ENCODE peak calls at places on chromosomes 7 and 10, in eight cellular contexts. One of them, this sample, is unnamed.
A peak's percentile ranks its signal among the peaks of the same experiment; 100 is the strongest.

GRCh38 chr10:44706745-44707144 is 204.4 kb upstream of the TMEM72 start:
- DNase-seq in NCI-H2081: no peak
- DNase-seq in NCI-H1694 treated with DMSO at 0.1 percent for 48 hours: no peak
- DNase-seq in fibroblast of lung: peak; percentile 99
- DNase-seq in COLO829: no peak
- DNase-seq in activated CD4-positive, alpha-beta T cell treated with anti-CD3 and anti-CD28 coated beads, Interleukin-2, amount 50 U/mL, for 1 hour: no peak
- DNase-seq in left colon: no peak
- DNase-seq in GM03348: peak; percentile 86
- DNase-seq in this sample: peak; percentile 98

GRCh38 chr10:74936577-74937445 is 110.4 kb downstream of the KAT6B start:
- DNase-seq in NCI-H2081: no peak
- DNase-seq in NCI-H1694 treated with DMSO at 0.1 percent for 48 hours: no peak
- DNase-seq in fibroblast of lung: peak; percentile 89
- DNase-seq in COLO829: no peak
- DNase-seq in activated CD4-positive, alpha-beta T cell treated with anti-CD3 and anti-CD28 coated beads, Interleukin-2, amount 50 U/mL, for 1 hour: no peak
- DNase-seq in left colon: no peak
- DNase-seq in GM03348: peak; percentile 46
- DNase-seq in this sample: peak; percentile 37

GRCh38 chr10:100824886-100825285 is 79.5 kb downstream of the PAX2 start:
- DNase-seq in NCI-H2081: no peak
- DNase-seq in NCI-H1694 treated with DMSO at 0.1 percent for 48 hours: no peak
- DNase-seq in fibroblast of lung: no peak
- DNase-seq in COLO829: no peak
- DNase-seq in activated CD4-positive, alpha-beta T cell treated with anti-CD3 and anti-CD28 coated beads, Interleukin-2, amount 50 U/mL, for 1 hour: no peak
- DNase-seq in left colon: no peak
- DNase-seq in GM03348: no peak
- DNase-seq in this sample: no peak

GRCh38 chr7:150737265-150738055 is at the start of gene GIMAP5:
- DNase-seq in NCI-H2081: no peak
- DNase-seq in NCI-H1694 treated with DMSO at 0.1 percent for 48 hours: no peak
- DNase-seq in fibroblast of lung: no peak
- DNase-seq in COLO829: no peak
- DNase-seq in activated CD4-positive, alpha-beta T cell treated with anti-CD3 and anti-CD28 coated beads, Interleukin-2, amount 50 U/mL, for 1 hour: peak; percentile 60
- DNase-seq in left colon: no peak
- DNase-seq in GM03348: no peak
- DNase-seq in this sample: no peak

GRCh38 chr10:78388331-78389050 is 354.8 kb downstream of the RPS24 start:
- DNase-seq in NCI-H2081: no peak
- DNase-seq in NCI-H1694 treated with DMSO at 0.1 percent for 48 hours: no peak
- DNase-seq in fibroblast of lung: no peak
- DNase-seq in COLO829: no peak
- DNase-seq in activated CD4-positive, alpha-beta T cell treated with anti-CD3 and anti-CD28 coated beads, Interleukin-2, amount 50 U/mL, for 1 hour: no peak
- DNase-seq in left colon: no peak
- DNase-seq in GM03348: no peak
- DNase-seq in this sample: no peak

GRCh38 chr7:16670021-16670420 is 24.0 kb downstream of the BZW2 start:
- DNase-seq in NCI-H2081: no peak
- DNase-seq in NCI-H1694 treated with DMSO at 0.1 percent for 48 hours: no peak
- DNase-seq in fibroblast of lung: peak; percentile 79
- DNase-seq in COLO829: no peak
- DNase-seq in activated CD4-positive, alpha-beta T cell treated with anti-CD3 and anti-CD28 coated beads, Interleukin-2, amount 50 U/mL, for 1 hour: no peak
- DNase-seq in left colon: no peak
- DNase-seq in GM03348: peak; percentile 55
- DNase-seq in this sample: peak; percentile 29

GRCh38 chr7:54946271-54946670 is 72.5 kb upstream of the EGFR start:
- DNase-seq in NCI-H2081: no peak
- DNase-seq in NCI-H1694 treated with DMSO at 0.1 percent for 48 hours: no peak
- DNase-seq in fibroblast of lung: no peak
- DNase-seq in COLO829: no peak
- DNase-seq in activated CD4-positive, alpha-beta T cell treated with anti-CD3 and anti-CD28 coated beads, Interleukin-2, amount 50 U/mL, for 1 hour: no peak
- DNase-seq in left colon: no peak
- DNase-seq in GM03348: no peak
- DNase-seq in this sample: no peak

GRCh38 chr7:150375662-150376521 is 3.2 kb upstream of the ZNF775 start:
- DNase-seq in NCI-H2081: peak; percentile 50
- DNase-seq in NCI-H1694 treated with DMSO at 0.1 percent for 48 hours: no peak
- DNase-seq in fibroblast of lung: no peak
- DNase-seq in COLO829: no peak
- DNase-seq in activated CD4-positive, alpha-beta T cell treated with anti-CD3 and anti-CD28 coated beads, Interleukin-2, amount 50 U/mL, for 1 hour: no peak
- DNase-seq in left colon: peak; percentile 65
- DNase-seq in GM03348: no peak
- DNase-seq in this sample: no peak

GRCh38 chr10:79070091-79070610 is 1.4 kb downstream of the ZMIZ1 start:
- DNase-seq in NCI-H2081: peak; percentile 10
- DNase-seq in NCI-H1694 treated with DMSO at 0.1 percent for 48 hours: no peak
- DNase-seq in fibroblast of lung: peak; percentile 54
- DNase-seq in COLO829: no peak
- DNase-seq in activated CD4-positive, alpha-beta T cell treated with anti-CD3 and anti-CD28 coated beads, Interleukin-2, amount 50 U/mL, for 1 hour: no peak
- DNase-seq in left colon: peak; percentile 72
- DNase-seq in GM03348: peak; percentile 85
- DNase-seq in this sample: no peak

GRCh38 chr10:130179640-130180039 is 43.4 kb downstream of the GLRX3 start:
- DNase-seq in NCI-H2081: peak; percentile 24
- DNase-seq in NCI-H1694 treated with DMSO at 0.1 percent for 48 hours: no peak
- DNase-seq in fibroblast of lung: peak; percentile 68
- DNase-seq in COLO829: peak; percentile 7
- DNase-seq in activated CD4-positive, alpha-beta T cell treated with anti-CD3 and anti-CD28 coated beads, Interleukin-2, amount 50 U/mL, for 1 hour: peak; percentile 31
- DNase-seq in left colon: no peak
- DNase-seq in GM03348: no peak
- DNase-seq in this sample: peak; percentile 69

GRCh38 chr10:54262726-54263125 is 538.3 kb downstream of the PCDH15 start:
- DNase-seq in NCI-H2081: no peak
- DNase-seq in NCI-H1694 treated with DMSO at 0.1 percent for 48 hours: no peak
- DNase-seq in fibroblast of lung: no peak
- DNase-seq in COLO829: no peak
- DNase-seq in activated CD4-positive, alpha-beta T cell treated with anti-CD3 and anti-CD28 coated beads, Interleukin-2, amount 50 U/mL, for 1 hour: no peak
- DNase-seq in left colon: no peak
- DNase-seq in GM03348: no peak
- DNase-seq in this sample: no peak

GRCh38 chr10:132139526-132139925 is 47.2 kb upstream of the DPYSL4 start:
- DNase-seq in NCI-H2081: no peak
- DNase-seq in NCI-H1694 treated with DMSO at 0.1 percent for 48 hours: no peak
- DNase-seq in fibroblast of lung: no peak
- DNase-seq in COLO829: no peak
- DNase-seq in activated CD4-positive, alpha-beta T cell treated with anti-CD3 and anti-CD28 coated beads, Interleukin-2, amount 50 U/mL, for 1 hour: no peak
- DNase-seq in left colon: no peak
- DNase-seq in GM03348: no peak
- DNase-seq in this sample: no peak

GRCh38 chr10:49322371-49323170 is 23.6 kb downstream of the C10orf71 start:
- DNase-seq in NCI-H2081: no peak
- DNase-seq in NCI-H1694 treated with DMSO at 0.1 percent for 48 hours: no peak
- DNase-seq in fibroblast of lung: no peak
- DNase-seq in COLO829: no peak
- DNase-seq in activated CD4-positive, alpha-beta T cell treated with anti-CD3 and anti-CD28 coated beads, Interleukin-2, amount 50 U/mL, for 1 hour: no peak
- DNase-seq in left colon: no peak
- DNase-seq in GM03348: no peak
- DNase-seq in this sample: no peak

GRCh38 chr10:112375721-112376577 is 2.0 kb downstream of the ACSL5 start:
- DNase-seq in NCI-H2081: no peak
- DNase-seq in NCI-H1694 treated with DMSO at 0.1 percent for 48 hours: no peak
- DNase-seq in fibroblast of lung: peak; percentile 18
- DNase-seq in COLO829: no peak
- DNase-seq in activated CD4-positive, alpha-beta T cell treated with anti-CD3 and anti-CD28 coated beads, Interleukin-2, amount 50 U/mL, for 1 hour: peak; percentile 27
- DNase-seq in left colon: peak; percentile 71
- DNase-seq in GM03348: peak; percentile 21
- DNase-seq in this sample: peak; percentile 11

GRCh38 chr7:43905954-43906326 is 456 bp downstream of the URGCP start:
- DNase-seq in NCI-H2081: peak; percentile 21
- DNase-seq in NCI-H1694 treated with DMSO at 0.1 percent for 48 hours: no peak
- DNase-seq in fibroblast of lung: peak; percentile 55
- DNase-seq in COLO829: peak; percentile 32
- DNase-seq in activated CD4-positive, alpha-beta T cell treated with anti-CD3 and anti-CD28 coated beads, Interleukin-2, amount 50 U/mL, for 1 hour: peak; percentile 18
- DNase-seq in left colon: peak; percentile 41
- DNase-seq in GM03348: peak; percentile 73
- DNase-seq in this sample: peak; percentile 58

GRCh38 chr10:124344266-124344590 is 74.5 kb downstream of the OAT start:
- DNase-seq in NCI-H2081: no peak
- DNase-seq in NCI-H1694 treated with DMSO at 0.1 percent for 48 hours: no peak
- DNase-seq in fibroblast of lung: no peak
- DNase-seq in COLO829: no peak
- DNase-seq in activated CD4-positive, alpha-beta T cell treated with anti-CD3 and anti-CD28 coated beads, Interleukin-2, amount 50 U/mL, for 1 hour: no peak
- DNase-seq in left colon: no peak
- DNase-seq in GM03348: no peak
- DNase-seq in this sample: no peak

GRCh38 chr10:17527530-17528146 is 73.2 kb upstream of the ST8SIA6 start:
- DNase-seq in NCI-H2081: no peak
- DNase-seq in NCI-H1694 treated with DMSO at 0.1 percent for 48 hours: no peak
- DNase-seq in fibroblast of lung: peak; percentile 95
- DNase-seq in COLO829: no peak
- DNase-seq in activated CD4-positive, alpha-beta T cell treated with anti-CD3 and anti-CD28 coated beads, Interleukin-2, amount 50 U/mL, for 1 hour: no peak
- DNase-seq in left colon: no peak
- DNase-seq in GM03348: peak; percentile 43
- DNase-seq in this sample: peak; percentile 84

GRCh38 chr10:80662429-80663211 is 124.9 kb downstream of the SH2D4B start:
- DNase-seq in NCI-H2081: peak; percentile 44
- DNase-seq in NCI-H1694 treated with DMSO at 0.1 percent for 48 hours: peak; percentile 51
- DNase-seq in fibroblast of lung: peak; percentile 75
- DNase-seq in COLO829: peak; percentile 69
- DNase-seq in activated CD4-positive, alpha-beta T cell treated with anti-CD3 and anti-CD28 coated beads, Interleukin-2, amount 50 U/mL, for 1 hour: peak; percentile 67
- DNase-seq in left colon: peak; percentile 84
- DNase-seq in GM03348: peak; percentile 93
- DNase-seq in this sample: peak; percentile 61

GRCh38 chr7:120460928-120461327 is 188.0 kb downstream of the KCND2 start:
- DNase-seq in NCI-H2081: no peak
- DNase-seq in NCI-H1694 treated with DMSO at 0.1 percent for 48 hours: no peak
- DNase-seq in fibroblast of lung: no peak
- DNase-seq in COLO829: no peak
- DNase-seq in activated CD4-positive, alpha-beta T cell treated with anti-CD3 and anti-CD28 coated beads, Interleukin-2, amount 50 U/mL, for 1 hour: no peak
- DNase-seq in left colon: no peak
- DNase-seq in GM03348: no peak
- DNase-seq in this sample: no peak

GRCh38 chr10:10794776-10795175 is 222.9 kb upstream of the CELF2 start:
- DNase-seq in NCI-H2081: no peak
- DNase-seq in NCI-H1694 treated with DMSO at 0.1 percent for 48 hours: no peak
- DNase-seq in fibroblast of lung: peak; percentile 98
- DNase-seq in COLO829: no peak
- DNase-seq in activated CD4-positive, alpha-beta T cell treated with anti-CD3 and anti-CD28 coated beads, Interleukin-2, amount 50 U/mL, for 1 hour: no peak
- DNase-seq in left colon: no peak
- DNase-seq in GM03348: no peak
- DNase-seq in this sample: peak; percentile 98

GRCh38 chr7:5337047-5337446 is 54.3 kb downstream of the SLC29A4 start:
- DNase-seq in NCI-H2081: no peak
- DNase-seq in NCI-H1694 treated with DMSO at 0.1 percent for 48 hours: no peak
- DNase-seq in fibroblast of lung: no peak
- DNase-seq in COLO829: no peak
- DNase-seq in activated CD4-positive, alpha-beta T cell treated with anti-CD3 and anti-CD28 coated beads, Interleukin-2, amount 50 U/mL, for 1 hour: no peak
- DNase-seq in left colon: no peak
- DNase-seq in GM03348: no peak
- DNase-seq in this sample: no peak

GRCh38 chr7:99406557-99406956 is 1.8 kb downstream of the PDAP1 start:
- DNase-seq in NCI-H2081: peak; percentile 90
- DNase-seq in NCI-H1694 treated with DMSO at 0.1 percent for 48 hours: no peak
- DNase-seq in fibroblast of lung: no peak
- DNase-seq in COLO829: no peak
- DNase-seq in activated CD4-positive, alpha-beta T cell treated with anti-CD3 and anti-CD28 coated beads, Interleukin-2, amount 50 U/mL, for 1 hour: no peak
- DNase-seq in left colon: no peak
- DNase-seq in GM03348: no peak
- DNase-seq in this sample: no peak

GRCh38 chr7:52061666-52062065 is 745.1 kb upstream of the COBL start:
- DNase-seq in NCI-H2081: no peak
- DNase-seq in NCI-H1694 treated with DMSO at 0.1 percent for 48 hours: no peak
- DNase-seq in fibroblast of lung: no peak
- DNase-seq in COLO829: no peak
- DNase-seq in activated CD4-positive, alpha-beta T cell treated with anti-CD3 and anti-CD28 coated beads, Interleukin-2, amount 50 U/mL, for 1 hour: no peak
- DNase-seq in left colon: no peak
- DNase-seq in GM03348: no peak
- DNase-seq in this sample: no peak

GRCh38 chr10:99758241-99758891 is 24.1 kb upstream of the ABCC2 start:
- DNase-seq in NCI-H2081: no peak
- DNase-seq in NCI-H1694 treated with DMSO at 0.1 percent for 48 hours: no peak
- DNase-seq in fibroblast of lung: no peak
- DNase-seq in COLO829: no peak
- DNase-seq in activated CD4-positive, alpha-beta T cell treated with anti-CD3 and anti-CD28 coated beads, Interleukin-2, amount 50 U/mL, for 1 hour: no peak
- DNase-seq in left colon: no peak
- DNase-seq in GM03348: peak; percentile 49
- DNase-seq in this sample: peak; percentile 63

GRCh38 chr7:100612730-100613446 is 548 bp downstream of the MOSPD3 start:
- DNase-seq in NCI-H2081: no peak
- DNase-seq in NCI-H1694 treated with DMSO at 0.1 percent for 48 hours: no peak
- DNase-seq in fibroblast of lung: no peak
- DNase-seq in COLO829: no peak
- DNase-seq in activated CD4-positive, alpha-beta T cell treated with anti-CD3 and anti-CD28 coated beads, Interleukin-2, amount 50 U/mL, for 1 hour: no peak
- DNase-seq in left colon: peak; percentile 31
- DNase-seq in GM03348: peak; percentile 25
- DNase-seq in this sample: peak; percentile 13

GRCh38 chr10:100535715-100536353 is at the start of gene HIF1AN:
- DNase-seq in NCI-H2081: peak; percentile 89
- DNase-seq in NCI-H1694 treated with DMSO at 0.1 percent for 48 hours: peak; percentile 82
- DNase-seq in fibroblast of lung: peak; percentile 91
- DNase-seq in COLO829: peak; percentile 92
- DNase-seq in activated CD4-positive, alpha-beta T cell treated with anti-CD3 and anti-CD28 coated beads, Interleukin-2, amount 50 U/mL, for 1 hour: peak; percentile 87
- DNase-seq in left colon: peak; percentile 88
- DNase-seq in GM03348: peak; percentile 97
- DNase-seq in this sample: peak; percentile 95

GRCh38 chr10:98567396-98567795 is 120.7 kb upstream of the HPS1 start:
- DNase-seq in NCI-H2081: no peak
- DNase-seq in NCI-H1694 treated with DMSO at 0.1 percent for 48 hours: no peak
- DNase-seq in fibroblast of lung: no peak
- DNase-seq in COLO829: no peak
- DNase-seq in activated CD4-positive, alpha-beta T cell treated with anti-CD3 and anti-CD28 coated beads, Interleukin-2, amount 50 U/mL, for 1 hour: no peak
- DNase-seq in left colon: no peak
- DNase-seq in GM03348: no peak
- DNase-seq in this sample: no peak

GRCh38 chr7:155713382-155713781 is 68.9 kb downstream of the RBM33 start:
- DNase-seq in NCI-H2081: no peak
- DNase-seq in NCI-H1694 treated with DMSO at 0.1 percent for 48 hours: no peak
- DNase-seq in fibroblast of lung: no peak
- DNase-seq in COLO829: no peak
- DNase-seq in activated CD4-positive, alpha-beta T cell treated with anti-CD3 and anti-CD28 coated beads, Interleukin-2, amount 50 U/mL, for 1 hour: no peak
- DNase-seq in left colon: peak; percentile 56
- DNase-seq in GM03348: no peak
- DNase-seq in this sample: no peak

GRCh38 chr10:99976886-99977391 is 32.8 kb downstream of the DNMBP start:
- DNase-seq in NCI-H2081: no peak
- DNase-seq in NCI-H1694 treated with DMSO at 0.1 percent for 48 hours: no peak
- DNase-seq in fibroblast of lung: peak; percentile 99
- DNase-seq in COLO829: peak; percentile 55
- DNase-seq in activated CD4-positive, alpha-beta T cell treated with anti-CD3 and anti-CD28 coated beads, Interleukin-2, amount 50 U/mL, for 1 hour: no peak
- DNase-seq in left colon: no peak
- DNase-seq in GM03348: peak; percentile 83
- DNase-seq in this sample: peak; percentile 96

GRCh38 chr7:100119075-100119700 is at the start of the genes CNPY4 and TAF6:
- DNase-seq in NCI-H2081: peak; percentile 96
- DNase-seq in NCI-H1694 treated with DMSO at 0.1 percent for 48 hours: peak; percentile 95
- DNase-seq in fibroblast of lung: peak; percentile 92
- DNase-seq in COLO829: peak; percentile 100
- DNase-seq in activated CD4-positive, alpha-beta T cell treated with anti-CD3 and anti-CD28 coated beads, Interleukin-2, amount 50 U/mL, for 1 hour: peak; percentile 96
- DNase-seq in left colon: peak; percentile 95
- DNase-seq in GM03348: peak; percentile 99
- DNase-seq in this sample: peak; percentile 95

GRCh38 chr10:60350400-60350799 is 39.3 kb downstream of the ANK3 start:
- DNase-seq in NCI-H2081: no peak
- DNase-seq in NCI-H1694 treated with DMSO at 0.1 percent for 48 hours: peak; percentile 28
- DNase-seq in fibroblast of lung: peak; percentile 68
- DNase-seq in COLO829: no peak
- DNase-seq in activated CD4-positive, alpha-beta T cell treated with anti-CD3 and anti-CD28 coated beads, Interleukin-2, amount 50 U/mL, for 1 hour: no peak
- DNase-seq in left colon: no peak
- DNase-seq in GM03348: no peak
- DNase-seq in this sample: peak; percentile 42

GRCh38 chr7:77811895-77812685 is 13.5 kb downstream of the PHTF2 start:
- DNase-seq in NCI-H2081: no peak
- DNase-seq in NCI-H1694 treated with DMSO at 0.1 percent for 48 hours: no peak
- DNase-seq in fibroblast of lung: peak; percentile 94
- DNase-seq in COLO829: no peak
- DNase-seq in activated CD4-positive, alpha-beta T cell treated with anti-CD3 and anti-CD28 coated beads, Interleukin-2, amount 50 U/mL, for 1 hour: no peak
- DNase-seq in left colon: no peak
- DNase-seq in GM03348: peak; percentile 59
- DNase-seq in this sample: peak; percentile 74

GRCh38 chr7:18895456-18895855 is 222.0 kb downstream of the TWIST1 start:
- DNase-seq in NCI-H2081: no peak
- DNase-seq in NCI-H1694 treated with DMSO at 0.1 percent for 48 hours: no peak
- DNase-seq in fibroblast of lung: peak; percentile 85
- DNase-seq in COLO829: peak; percentile 66
- DNase-seq in activated CD4-positive, alpha-beta T cell treated with anti-CD3 and anti-CD28 coated beads, Interleukin-2, amount 50 U/mL, for 1 hour: no peak
- DNase-seq in left colon: no peak
- DNase-seq in GM03348: peak; percentile 20
- DNase-seq in this sample: peak; percentile 90

GRCh38 chr7:125670926-125671572 is 741.4 kb upstream of the POT1 start:
- DNase-seq in NCI-H2081: peak; percentile 56
- DNase-seq in NCI-H1694 treated with DMSO at 0.1 percent for 48 hours: peak; percentile 63
- DNase-seq in fibroblast of lung: peak; percentile 28
- DNase-seq in COLO829: peak; percentile 29
- DNase-seq in activated CD4-positive, alpha-beta T cell treated with anti-CD3 and anti-CD28 coated beads, Interleukin-2, amount 50 U/mL, for 1 hour: no peak
- DNase-seq in left colon: no peak
- DNase-seq in GM03348: peak; percentile 3
- DNase-seq in this sample: peak; percentile 3